ENCODE peak calls at places on chromosomes 12 and 14, in eight cellular contexts. I is mammary epithelial cell, M is neural crest cell, N is HFFc6, V is MCF 10A, G is GM12865, A is GM13977, L is MM.1S. C is an unnamed sample.

GRCh38 chr14:22644305-22644635 is at the start of gene OR6J1:
- DNase-seq in M (no peak), I (no peak), V (no peak), G (no peak), N (no peak), L (no peak), A (no peak), C (no peak)

GRCh38 chr14:33408291-33408690 is 469.6 kb downstream of the NPAS3 start:
- DNase-seq in V (peak; percentile 21), L (no peak), N (no peak), G (no peak), I (no peak), A (no peak), M (no peak), C (no peak)

GRCh38 chr14:91873476-91874265 is 6.3 kb upstream of the TC2N start:
- DNase-seq in A (peak; percentile 50), I (peak; percentile 74), V (peak; percentile 80), G (peak; percentile 87), N (no peak), M (no peak), L (no peak), C (peak; percentile 56)

GRCh38 chr14:37598085-37598972 is 2.9 kb downstream of the TTC6 start:
- DNase-seq in A (peak; percentile 27), L (no peak), I (no peak), V (no peak), G (no peak), N (no peak), M (no peak), C (no peak)

GRCh38 chr14:89303452-89304435 is 113.3 kb downstream of the FOXN3 start:
- DNase-seq in I (peak; percentile 3), L (peak; percentile 70), M (no peak), N (peak; percentile 78), A (peak; percentile 64), V (peak; percentile 43), G (peak; percentile 90), C (peak; percentile 65)

GRCh38 chr12:68319988-68320623 is 12.1 kb downstream of the MDM1 start:
- DNase-seq in V (no peak), L (no peak), A (no peak), M (no peak), G (no peak), N (peak; percentile 81), I (no peak), C (no peak)

GRCh38 chr14:72783741-72784140 is 110.2 kb downstream of the DPF3 start:
- DNase-seq in I (no peak), A (no peak), N (no peak), V (no peak), G (no peak), L (no peak), M (no peak), C (no peak)

GRCh38 chr12:67299526-67299925 is 30.4 kb downstream of the CAND1 start:
- DNase-seq in L (no peak), M (no peak), G (no peak), A (no peak), I (no peak), V (no peak), N (no peak), C (no peak)

GRCh38 chr12:12983420-12984035 is 16.5 kb downstream of the HEBP1 start:
- DNase-seq in A (peak; percentile 23), V (peak; percentile 65), G (peak; percentile 33), M (no peak), I (peak; percentile 37), N (peak; percentile 66), L (peak; percentile 38), C (no peak)

GRCh38 chr12:95548056-95548538 is 3.2 kb downstream of the USP44 start:
- DNase-seq in V (no peak), G (no peak), M (peak; percentile 30), N (no peak), I (no peak), A (peak; percentile 32), L (no peak), C (peak; percentile 42)

DNA sequence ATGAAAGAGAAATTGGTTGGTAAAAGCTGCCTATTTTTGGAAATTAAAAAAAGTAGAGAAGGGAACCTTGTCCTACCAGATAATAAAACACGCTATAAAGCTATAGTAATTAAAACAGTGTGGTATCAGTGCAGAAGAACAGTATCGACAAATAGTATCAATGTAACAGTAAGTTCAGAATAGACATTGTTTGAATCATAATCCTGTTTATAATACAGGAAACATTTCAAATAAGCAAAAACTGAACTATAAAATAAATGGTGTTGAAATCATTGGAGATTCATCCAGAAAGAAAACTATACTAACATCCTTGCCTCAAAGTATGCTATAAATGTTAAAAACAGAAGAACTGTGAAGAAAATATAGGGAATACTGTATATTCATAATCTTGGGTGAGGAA is 54.2 kb upstream of the NAP1L1 start:
- DNase-seq in N (no peak), A (no peak), I (no peak), G (no peak), L (no peak), M (no peak), V (no peak), C (no peak)
- TF ChIP-seq CTCF in N (no peak), A (no peak), I (no peak), G (no peak), L (no peak), M (no peak), V (no peak), C (no peak)

DNA sequence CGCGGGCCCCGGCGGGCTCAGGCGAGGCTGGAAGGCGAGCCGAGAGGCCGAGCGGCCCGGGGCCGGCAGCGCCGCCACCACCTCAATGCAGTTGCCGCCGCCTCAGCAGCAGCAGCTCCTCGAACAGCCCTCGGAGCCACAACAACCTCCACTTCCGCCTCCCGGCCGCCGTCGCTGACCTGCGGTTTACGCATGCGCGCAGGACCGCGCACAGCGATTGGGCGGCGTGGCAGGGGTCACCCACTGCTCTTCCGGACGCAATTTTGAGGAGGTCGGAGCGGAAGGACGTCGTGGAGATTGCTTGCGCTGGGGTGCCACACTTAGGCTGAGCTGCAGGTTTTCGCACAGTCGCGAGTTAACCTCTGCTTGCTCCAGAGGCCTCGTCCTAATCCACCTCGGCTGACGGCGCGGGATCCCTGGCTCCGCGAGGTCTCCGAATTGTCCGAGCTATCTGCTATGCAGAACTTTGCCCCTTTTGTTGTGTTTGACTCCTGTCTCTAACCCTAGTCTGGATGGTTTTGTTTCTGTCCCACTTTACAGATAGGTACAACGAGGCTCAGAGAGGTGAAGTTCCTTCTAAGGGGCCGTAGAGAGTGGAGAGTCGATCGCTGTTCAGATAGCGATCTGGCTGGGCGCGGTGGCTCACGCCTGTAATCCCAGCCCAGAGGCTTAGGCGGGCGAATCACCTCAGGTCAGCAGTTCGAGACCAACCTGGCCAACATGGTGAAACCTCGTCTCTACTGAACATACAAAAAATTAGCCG is at the start of the genes ACAD10 and BRAP:
- DNase-seq in I (peak; percentile 95), N (peak; percentile 93), L (peak; percentile 88), M (peak; percentile 94), A (peak; percentile 98), G (peak; percentile 98), V (peak; percentile 93), C (peak; percentile 99)
- TF ChIP-seq CTCF in I (no peak), N (no peak), L (no peak), M (no peak), A (no peak), G (no peak), V (no peak), C (no peak)

DNA sequence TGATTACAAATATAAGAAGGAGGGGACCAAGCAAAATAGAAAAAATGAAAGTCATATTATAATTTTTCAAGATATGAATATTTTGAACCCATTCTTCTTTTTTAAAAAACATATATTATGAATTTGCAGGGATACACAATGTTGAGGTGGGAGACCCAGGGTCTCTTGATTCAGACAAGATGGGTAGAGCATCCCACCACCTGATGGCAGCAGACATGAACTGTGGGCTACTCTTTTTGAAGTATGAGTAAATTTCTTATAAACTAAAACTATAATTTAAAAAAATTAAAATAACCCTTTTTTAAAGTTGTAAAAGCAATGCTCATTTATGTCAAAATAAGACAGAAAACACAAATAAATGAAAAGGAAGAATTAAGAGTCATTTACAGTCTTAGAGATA is 202.7 kb upstream of the PRICKLE1 start:
- DNase-seq in N (no peak), M (no peak), A (no peak), G (no peak), L (no peak), V (no peak), I (no peak), C (no peak)
- TF ChIP-seq CTCF in N (no peak), M (peak; percentile 26), A (no peak), G (no peak), L (no peak), V (no peak), I (no peak), C (no peak)

GRCh38 chr14:104343294-104343625 is 204.9 kb downstream of the KIF26A start:
- DNase-seq in M (no peak), I (no peak), A (no peak), L (no peak), V (no peak), G (no peak), N (no peak), C (no peak)
- TF ChIP-seq CTCF in M (no peak), I (no peak), A (no peak), L (no peak), V (no peak), G (no peak), N (no peak), C (no peak)

DNA sequence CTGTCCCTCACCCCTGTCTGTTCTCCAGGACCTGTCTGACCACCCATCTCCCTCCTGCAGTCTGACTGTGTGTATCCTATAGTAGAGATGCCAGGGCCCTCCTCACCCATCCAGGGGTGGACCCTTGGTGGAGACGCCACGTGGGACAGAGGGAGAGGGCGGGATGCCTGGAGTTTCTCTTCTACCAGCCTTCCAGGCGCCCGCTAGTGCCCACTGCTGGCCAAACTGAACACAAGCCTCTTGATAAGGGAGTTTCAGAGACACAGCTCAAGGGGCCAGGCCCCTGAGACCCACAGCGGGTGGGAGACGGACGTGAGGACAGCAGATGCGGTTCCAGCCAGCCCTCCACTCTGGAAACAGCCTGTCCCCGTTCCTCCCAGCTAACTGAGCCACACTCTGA is 147.3 kb downstream of the RBM19 start:
- DNase-seq in A (no peak), N (no peak), M (peak; percentile 36), L (no peak), G (no peak), I (no peak), V (no peak), C (no peak)
- TF ChIP-seq CTCF in A (peak; percentile 21), N (peak; percentile 77), M (peak; percentile 58), L (no peak), G (no peak), I (no peak), V (no peak), C (peak; percentile 10)